ENCODE peak calls at places on chromosomes 4 and X, in six cellular contexts. One of them, this sample, is unnamed.

GRCh38 chrX:7155163-7155562 is 7.2 kb upstream of the PUDP start:
- DNase-seq in mucosa of descending colon: no peak
- DNase-seq in GM12865: no peak
- DNase-seq in tibial artery: no peak
- DNase-seq in fibroblast of lung: no peak
- DNase-seq in IMR-90: no peak
- DNase-seq in this sample: no peak

GRCh38 chr4:110978761-110979160 is 355.9 kb upstream of the PITX2 start:
- DNase-seq in fibroblast of lung: no peak
- DNase-seq in IMR-90: no peak
- DNase-seq in GM12865: no peak
- DNase-seq in mucosa of descending colon: no peak
- DNase-seq in tibial artery: no peak
- DNase-seq in this sample: no peak

GRCh38 chrX:18674417-18674787 is 2.5 kb upstream of the RS1 start:
- DNase-seq in GM12865: no peak
- DNase-seq in fibroblast of lung: no peak
- DNase-seq in tibial artery: peak; percentile 24
- DNase-seq in mucosa of descending colon: peak; percentile 24
- DNase-seq in IMR-90: no peak
- DNase-seq in this sample: no peak

GRCh38 chr4:22474636-22475310 is 41.1 kb downstream of the ADGRA3 start:
- DNase-seq in GM12865: no peak
- DNase-seq in tibial artery: no peak
- DNase-seq in fibroblast of lung: no peak
- DNase-seq in IMR-90: peak; percentile 77
- DNase-seq in mucosa of descending colon: no peak
- DNase-seq in this sample: peak; percentile 78

GRCh38 chr4:19936471-19936870 is 315.2 kb upstream of the SLIT2 start:
- DNase-seq in IMR-90: peak; percentile 88
- DNase-seq in mucosa of descending colon: no peak
- DNase-seq in tibial artery: no peak
- DNase-seq in fibroblast of lung: peak; percentile 93
- DNase-seq in GM12865: no peak
- DNase-seq in this sample: peak; percentile 67

GRCh38 chr4:25096553-25097443 is 63.5 kb downstream of the SEPSECS start:
- DNase-seq in mucosa of descending colon: no peak
- DNase-seq in fibroblast of lung: no peak
- DNase-seq in GM12865: no peak
- DNase-seq in IMR-90: no peak
- DNase-seq in tibial artery: no peak
- DNase-seq in this sample: no peak

GRCh38 chrX:141714680-141715079 is 16.1 kb upstream of the SPANXD start:
- DNase-seq in tibial artery: no peak
- DNase-seq in IMR-90: no peak
- DNase-seq in mucosa of descending colon: no peak
- DNase-seq in fibroblast of lung: no peak
- DNase-seq in GM12865: no peak
- DNase-seq in this sample: no peak

GRCh38 chrX:40176979-40177430 is 79.2 kb upstream of the BCOR start:
- DNase-seq in IMR-90: no peak
- DNase-seq in tibial artery: no peak
- DNase-seq in GM12865: no peak
- DNase-seq in fibroblast of lung: peak; percentile 29
- DNase-seq in mucosa of descending colon: peak; percentile 36
- DNase-seq in this sample: no peak

GRCh38 chrX:19121898-19122640 is at the start of gene ADGRG2:
- DNase-seq in tibial artery: no peak
- DNase-seq in GM12865: no peak
- DNase-seq in mucosa of descending colon: peak; percentile 18
- DNase-seq in IMR-90: peak; percentile 11
- DNase-seq in fibroblast of lung: peak; percentile 21
- DNase-seq in this sample: peak; percentile 52

GRCh38 chr4:156193800-156194199 is 240.1 kb upstream of the CTSO start:
- DNase-seq in fibroblast of lung: peak; percentile 46
- DNase-seq in mucosa of descending colon: no peak
- DNase-seq in tibial artery: no peak
- DNase-seq in GM12865: no peak
- DNase-seq in IMR-90: peak; percentile 33
- DNase-seq in this sample: peak; percentile 39

GRCh38 chrX:12984629-12985303 is 9.9 kb downstream of the TMSB4X start:
- DNase-seq in fibroblast of lung: peak; percentile 93
- DNase-seq in mucosa of descending colon: peak; percentile 44
- DNase-seq in tibial artery: no peak
- DNase-seq in GM12865: peak; percentile 80
- DNase-seq in IMR-90: peak; percentile 35
- DNase-seq in this sample: no peak

GRCh38 chr4:119536572-119537528 is 91.8 kb downstream of the PDE5A start:
- DNase-seq in IMR-90: peak; percentile 82
- DNase-seq in GM12865: no peak
- DNase-seq in mucosa of descending colon: no peak
- DNase-seq in tibial artery: no peak
- DNase-seq in fibroblast of lung: peak; percentile 84
- DNase-seq in this sample: peak; percentile 59

GRCh38 chr4:119025440-119025839 is 110.2 kb upstream of the MYOZ2 start:
- DNase-seq in fibroblast of lung: peak; percentile 77
- DNase-seq in GM12865: no peak
- DNase-seq in IMR-90: peak; percentile 70
- DNase-seq in mucosa of descending colon: peak; percentile 86
- DNase-seq in tibial artery: peak; percentile 58
- DNase-seq in this sample: peak; percentile 51

GRCh38 chr4:123381996-123382395 is 14.6 kb upstream of the SPRY1 start:
- DNase-seq in GM12865: no peak
- DNase-seq in mucosa of descending colon: no peak
- DNase-seq in fibroblast of lung: peak; percentile 57
- DNase-seq in tibial artery: no peak
- DNase-seq in IMR-90: no peak
- DNase-seq in this sample: no peak

GRCh38 chr4:8642651-8643321 is 50.2 kb downstream of the CPZ start:
- DNase-seq in fibroblast of lung: no peak
- DNase-seq in tibial artery: no peak
- DNase-seq in IMR-90: no peak
- DNase-seq in GM12865: no peak
- DNase-seq in mucosa of descending colon: no peak
- DNase-seq in this sample: no peak

GRCh38 chr4:146260521-146260920 is 46.2 kb downstream of the REELD1 start:
- DNase-seq in IMR-90: no peak
- DNase-seq in tibial artery: no peak
- DNase-seq in GM12865: no peak
- DNase-seq in fibroblast of lung: no peak
- DNase-seq in mucosa of descending colon: no peak
- DNase-seq in this sample: no peak

GRCh38 chr4:146257511-146257910 is 43.2 kb downstream of the REELD1 start:
- DNase-seq in GM12865: no peak
- DNase-seq in tibial artery: no peak
- DNase-seq in mucosa of descending colon: no peak
- DNase-seq in fibroblast of lung: no peak
- DNase-seq in IMR-90: no peak
- DNase-seq in this sample: no peak

GRCh38 chr4:146256328-146256727 is 42.0 kb downstream of the REELD1 start:
- DNase-seq in mucosa of descending colon: no peak
- DNase-seq in fibroblast of lung: no peak
- DNase-seq in GM12865: no peak
- DNase-seq in tibial artery: no peak
- DNase-seq in IMR-90: no peak
- DNase-seq in this sample: no peak

GRCh38 chr4:146263785-146264184 is 49.4 kb downstream of the REELD1 start:
- DNase-seq in GM12865: no peak
- DNase-seq in tibial artery: no peak
- DNase-seq in IMR-90: no peak
- DNase-seq in mucosa of descending colon: no peak
- DNase-seq in fibroblast of lung: no peak
- DNase-seq in this sample: no peak

DNA sequence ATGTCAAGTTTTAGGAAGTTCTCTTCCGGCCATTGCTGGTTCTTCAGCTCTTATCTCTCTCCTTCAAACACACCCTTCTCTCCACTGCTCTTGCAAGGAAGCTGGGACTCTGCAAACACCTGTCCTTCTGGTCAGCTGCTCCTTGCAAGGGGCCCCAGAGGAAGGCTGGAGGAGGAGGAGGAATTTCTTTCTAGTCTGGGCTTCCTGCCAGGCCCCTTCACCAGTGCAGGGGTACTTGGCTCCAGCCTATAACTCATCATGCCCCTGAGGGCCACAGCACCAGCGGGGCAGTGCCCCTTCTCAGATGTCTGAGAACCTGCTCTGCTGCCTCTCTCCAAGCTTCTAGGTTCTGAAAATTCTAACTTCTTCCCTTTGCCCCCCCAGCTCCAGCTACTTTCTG is 46.7 kb downstream of the REELD1 start:
- DNase-seq in tibial artery: no peak
- DNase-seq in GM12865: no peak
- DNase-seq in mucosa of descending colon: no peak
- DNase-seq in fibroblast of lung: no peak
- DNase-seq in IMR-90: no peak
- DNase-seq in this sample: no peak
- H3K4me3 ChIP-seq in tibial artery: no peak overlapping the region
- H3K4me3 ChIP-seq in GM12865: no peak overlapping the region
- H3K4me3 ChIP-seq in mucosa of descending colon: no peak overlapping the region
- H3K4me3 ChIP-seq in fibroblast of lung: no peak overlapping the region
- H3K4me3 ChIP-seq in IMR-90: no peak overlapping the region
- H3K4me3 ChIP-seq in this sample: no peak overlapping the region

DNA sequence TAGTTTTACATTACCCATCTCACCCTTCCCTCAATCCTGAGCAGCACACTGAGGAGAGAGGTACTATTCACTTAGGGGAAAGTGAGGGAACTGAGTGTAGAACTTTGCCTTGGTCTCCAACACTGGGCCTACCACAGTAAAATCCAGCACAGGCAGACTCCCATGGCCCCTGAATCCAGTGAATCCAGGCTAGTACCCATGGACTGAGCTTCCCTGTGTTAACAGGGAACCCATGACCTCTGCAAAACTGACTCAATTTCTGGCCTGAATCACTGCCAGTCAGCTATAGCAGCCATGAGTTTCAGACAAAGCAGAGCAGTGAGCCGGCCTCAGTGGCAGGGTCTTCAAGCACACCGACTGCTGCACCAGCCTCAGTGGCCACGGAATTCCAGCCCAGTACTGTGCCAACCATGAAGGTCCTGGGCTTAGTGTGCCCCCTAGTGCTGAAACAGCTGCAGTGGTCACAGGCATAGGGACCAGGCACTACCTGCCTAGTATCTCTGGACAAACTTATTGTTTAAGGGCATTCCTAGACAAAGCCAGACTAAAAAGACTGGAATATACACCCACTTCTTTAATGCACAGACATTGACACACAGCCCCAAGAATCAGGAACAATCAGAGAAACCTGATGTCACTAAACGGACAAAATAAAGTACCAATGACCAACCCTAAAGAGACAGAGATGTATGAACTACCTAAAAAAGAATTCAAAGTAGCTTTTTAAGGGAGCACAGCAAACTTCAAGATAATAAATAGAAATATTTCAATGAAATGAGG is 127.4 kb upstream of the RPL34 start:
- DNase-seq in fibroblast of lung: peak; percentile 14
- DNase-seq in GM12865: peak; percentile 63
- DNase-seq in IMR-90: peak; percentile 11
- DNase-seq in mucosa of descending colon: peak; percentile 42
- DNase-seq in tibial artery: no peak
- DNase-seq in this sample: no peak
- TF ChIP-seq CTCF in fibroblast of lung: peak; percentile 53
- TF ChIP-seq CTCF in GM12865: peak; percentile 73
- TF ChIP-seq CTCF in IMR-90: peak; percentile 51
- TF ChIP-seq CTCF in mucosa of descending colon: no peak
- TF ChIP-seq CTCF in tibial artery: no peak
- TF ChIP-seq CTCF in this sample: peak; percentile 63

GRCh38 chr4:148287111-148287510 is 155.1 kb downstream of the NR3C2 start:
- DNase-seq in mucosa of descending colon: no peak
- DNase-seq in IMR-90: no peak
- DNase-seq in tibial artery: no peak
- DNase-seq in GM12865: no peak
- DNase-seq in fibroblast of lung: no peak
- DNase-seq in this sample: no peak
- H3K4me3 ChIP-seq in mucosa of descending colon: no peak overlapping the region
- H3K4me3 ChIP-seq in IMR-90: no peak overlapping the region
- H3K4me3 ChIP-seq in tibial artery: no peak overlapping the region
- H3K4me3 ChIP-seq in GM12865: no peak overlapping the region
- H3K4me3 ChIP-seq in fibroblast of lung: no peak overlapping the region
- H3K4me3 ChIP-seq in this sample: no peak overlapping the region

DNA sequence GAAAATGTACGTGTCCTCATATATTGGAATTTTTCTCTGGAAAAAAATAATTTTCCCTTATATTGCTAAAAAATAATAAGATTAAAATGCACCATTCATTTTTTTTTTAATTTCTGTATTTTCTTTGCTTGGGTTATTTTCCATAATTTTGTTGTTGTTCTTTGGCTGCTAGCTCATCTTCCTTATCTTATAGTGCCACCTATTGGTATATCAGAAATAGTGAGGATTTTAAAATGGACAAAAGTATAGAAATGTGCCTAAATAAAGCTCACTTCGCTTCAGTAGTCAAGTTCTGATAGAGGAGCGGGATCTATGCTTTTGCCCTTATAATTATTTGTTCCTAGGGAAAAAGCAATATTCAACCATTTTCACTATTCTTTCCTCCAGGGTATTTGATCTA is 134.8 kb downstream of the NAP1L3 start:
- DNase-seq in mucosa of descending colon: no peak
- DNase-seq in IMR-90: no peak
- DNase-seq in GM12865: no peak
- DNase-seq in tibial artery: no peak
- DNase-seq in fibroblast of lung: no peak
- DNase-seq in this sample: no peak
- TF ChIP-seq CTCF in mucosa of descending colon: no peak
- TF ChIP-seq CTCF in IMR-90: peak; percentile 46
- TF ChIP-seq CTCF in GM12865: no peak
- TF ChIP-seq CTCF in tibial artery: peak; percentile 30
- TF ChIP-seq CTCF in fibroblast of lung: no peak
- TF ChIP-seq CTCF in this sample: no peak

DNA sequence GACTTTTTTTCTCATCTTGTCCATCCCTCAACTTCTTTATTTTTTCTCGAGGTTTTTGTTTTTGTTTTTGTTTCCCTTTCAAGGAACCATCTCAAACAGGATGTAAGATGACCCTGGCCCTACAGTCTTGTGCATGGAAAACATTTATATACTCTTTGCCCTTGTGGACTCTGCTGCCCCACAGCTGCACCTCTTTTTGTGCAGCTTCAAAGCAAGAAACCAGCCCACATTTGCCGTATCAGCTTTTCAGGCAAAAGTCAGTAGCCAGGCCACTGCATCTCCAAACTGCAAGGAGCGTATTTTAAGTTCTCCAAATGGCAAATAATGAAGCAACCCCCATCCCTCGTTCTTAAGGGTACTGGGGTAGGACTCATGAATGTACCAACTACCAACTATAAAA is 756.5 kb downstream of the C4orf33 start:
- DNase-seq in fibroblast of lung: no peak
- DNase-seq in GM12865: no peak
- DNase-seq in tibial artery: no peak
- DNase-seq in IMR-90: no peak
- DNase-seq in mucosa of descending colon: no peak
- DNase-seq in this sample: no peak
- H3K4me3 ChIP-seq in fibroblast of lung: no peak overlapping the region
- H3K4me3 ChIP-seq in GM12865: no peak overlapping the region
- H3K4me3 ChIP-seq in tibial artery: no peak overlapping the region
- H3K4me3 ChIP-seq in IMR-90: no peak overlapping the region
- H3K4me3 ChIP-seq in mucosa of descending colon: no peak overlapping the region
- H3K4me3 ChIP-seq in this sample: no peak overlapping the region